ENCODE peak calls at places on chromosomes 6 and 20, in nine cellular contexts. R, O, F, I, V, J, C, Q and G are unnamed samples.
A peak's percentile ranks its signal among the peaks of the same experiment; 100 is the strongest.

GRCh38 chr20:50218987-50219435 is 28.4 kb downstream of the CEBPB start:
- DNase-seq in R (no peak), O (no peak), F (no peak), I (no peak), V (no peak), J (no peak), C (no peak), Q (no peak), G (no peak)

GRCh38 chr20:47981242-47981641 is 196.0 kb upstream of the SULF2 start:
- DNase-seq in R (no peak), O (no peak), F (no peak), I (no peak), V (no peak), J (no peak), C (no peak), Q (no peak), G (no peak)

GRCh38 chr20:58717278-58718091 is 24.9 kb downstream of the NPEPL1 start:
- DNase-seq in R (no peak), O (no peak), F (no peak), I (no peak), V (no peak), J (no peak), C (no peak), Q (no peak), G (peak; percentile 15)

GRCh38 chr6:7115452-7116223 is 7.9 kb downstream of the RREB1 start:
- DNase-seq in R (no peak), O (no peak), F (no peak), I (no peak), V (no peak), J (no peak), C (no peak), Q (no peak), G (no peak)

GRCh38 chr6:126307859-126308258 is 32.1 kb upstream of the CENPW start:
- DNase-seq in R (no peak), O (no peak), F (no peak), I (peak; percentile 46), V (peak; percentile 7), J (no peak), C (no peak), Q (peak; percentile 51), G (no peak)

GRCh38 chr6:57021086-57021720 is 25.3 kb upstream of the KIAA1586 start:
- DNase-seq in R (peak; percentile 58), O (no peak), F (no peak), I (no peak), V (peak; percentile 35), J (no peak), C (no peak), Q (peak; percentile 66), G (no peak)

GRCh38 chr20:37958856-37959255 is 55.9 kb downstream of the VSTM2L start:
- DNase-seq in R (no peak), O (no peak), F (no peak), I (no peak), V (no peak), J (no peak), C (no peak), Q (no peak), G (no peak)

GRCh38 chr6:5359413-5359812 is 98.1 kb downstream of the FARS2 start:
- DNase-seq in R (no peak), O (no peak), F (no peak), I (no peak), V (no peak), J (no peak), C (no peak), Q (no peak), G (no peak)

GRCh38 chr6:157065366-157065765 is 258.0 kb downstream of the TMEM242 start:
- DNase-seq in R (no peak), O (no peak), F (no peak), I (no peak), V (no peak), J (no peak), C (no peak), Q (no peak), G (no peak)

GRCh38 chr6:148441454-148441911 is 98.8 kb downstream of the SASH1 start:
- DNase-seq in R (no peak), O (no peak), F (no peak), I (no peak), V (peak; percentile 88), J (no peak), C (no peak), Q (peak; percentile 94), G (no peak)

GRCh38 chr6:37617073-37617472 is 80.6 kb downstream of the MDGA1 start:
- DNase-seq in R (no peak), O (no peak), F (no peak), I (no peak), V (no peak), J (no peak), C (no peak), Q (no peak), G (no peak)

GRCh38 chr6:41966961-41967311 is 25.3 kb upstream of the CCND3 start:
- DNase-seq in R (no peak), O (no peak), F (no peak), I (peak; percentile 50), V (peak; percentile 87), J (peak; percentile 31), C (no peak), Q (peak; percentile 64), G (no peak)

GRCh38 chr6:151448623-151449022 is 3.3 kb downstream of the RMND1 start:
- DNase-seq in R (no peak), O (no peak), F (no peak), I (no peak), V (no peak), J (no peak), C (no peak), Q (peak; percentile 21), G (no peak)

GRCh38 chr6:122569372-122569771 is 40.8 kb upstream of the PKIB start:
- DNase-seq in R (no peak), O (no peak), F (no peak), I (no peak), V (peak; percentile 33), J (no peak), C (no peak), Q (no peak), G (no peak)

GRCh38 chr6:15907914-15908518 is 220.9 kb upstream of the MYLIP start:
- DNase-seq in R (no peak), O (no peak), F (no peak), I (peak; percentile 72), V (no peak), J (no peak), C (no peak), Q (no peak), G (no peak)

GRCh38 chr6:128057541-128058335 is 156.9 kb upstream of the THEMIS start:
- DNase-seq in R (no peak), O (no peak), F (no peak), I (no peak), V (no peak), J (no peak), C (no peak), Q (peak; percentile 67), G (no peak)

GRCh38 chr20:41058007-41058673 is 29.5 kb downstream of the TOP1 start:
- DNase-seq in R (no peak), O (no peak), F (no peak), I (no peak), V (peak; percentile 96), J (peak; percentile 80), C (no peak), Q (peak; percentile 85), G (no peak)

GRCh38 chr6:13272131-13273046 is 55.9 kb downstream of the TBC1D7 start:
- DNase-seq in R (peak; percentile 83), O (peak; percentile 24), F (no peak), I (no peak), V (no peak), J (no peak), C (peak; percentile 30), Q (no peak), G (no peak)

GRCh38 chr6:11384531-11385309 is 152.3 kb upstream of the NEDD9 start:
- DNase-seq in R (no peak), O (no peak), F (no peak), I (no peak), V (no peak), J (no peak), C (no peak), Q (peak; percentile 53), G (no peak)

GRCh38 chr20:38926934-38927616 is 858 bp downstream of the FAM83D start:
- DNase-seq in R (no peak), O (no peak), F (no peak), I (no peak), V (no peak), J (no peak), C (no peak), Q (peak; percentile 12), G (no peak)

GRCh38 chr20:24118781-24119175 is 130.2 kb upstream of the GGTLC1 start:
- DNase-seq in R (no peak), O (no peak), F (no peak), I (no peak), V (peak; percentile 83), J (no peak), C (no peak), Q (no peak), G (no peak)

GRCh38 chr20:10338781-10339180 is 95.2 kb downstream of the MKKS start:
- DNase-seq in R (no peak), O (no peak), F (no peak), I (no peak), V (no peak), J (no peak), C (no peak), Q (no peak), G (no peak)

GRCh38 chr6:44133003-44133931 is 5.9 kb downstream of the TMEM63B start:
- DNase-seq in R (no peak), O (no peak), F (no peak), I (peak; percentile 77), V (no peak), J (peak; percentile 56), C (peak; percentile 45), Q (no peak), G (no peak)

GRCh38 chr20:52312131-52312729 is 120.7 kb upstream of the ZFP64 start:
- DNase-seq in R (peak; percentile 64), O (no peak), F (peak; percentile 42), I (peak; percentile 67), V (peak; percentile 71), J (no peak), C (peak; percentile 55), Q (peak; percentile 34), G (peak; percentile 45)

GRCh38 chr6:73323323-73323722 is 30.8 kb downstream of the DPPA5 start:
- DNase-seq in R (no peak), O (no peak), F (no peak), I (no peak), V (no peak), J (no peak), C (no peak), Q (no peak), G (no peak)

GRCh38 chr20:8375898-8376297 is 243.8 kb downstream of the PLCB1 start:
- DNase-seq in R (no peak), O (no peak), F (no peak), I (no peak), V (no peak), J (no peak), C (no peak), Q (no peak), G (no peak)

GRCh38 chr6:41426438-41426851 is 91.0 kb downstream of the NCR2 start:
- DNase-seq in R (peak; percentile 43), O (no peak), F (no peak), I (peak; percentile 61), V (no peak), J (no peak), C (no peak), Q (no peak), G (no peak)

GRCh38 chr6:14046476-14047068 is 71.0 kb upstream of the CD83 start:
- DNase-seq in R (peak; percentile 60), O (no peak), F (peak; percentile 40), I (peak; percentile 39), V (peak; percentile 59), J (peak; percentile 32), C (peak; percentile 26), Q (peak; percentile 49), G (no peak)

GRCh38 chr20:63501818-63502670 is 3.2 kb upstream of the EEF1A2 start:
- DNase-seq in R (no peak), O (no peak), F (no peak), I (peak; percentile 54), V (no peak), J (no peak), C (no peak), Q (no peak), G (no peak)

GRCh38 chr6:127518710-127519468 is at the start of gene MTCL3:
- DNase-seq in R (no peak), O (no peak), F (peak; percentile 50), I (peak; percentile 36), V (peak; percentile 19), J (no peak), C (peak; percentile 71), Q (peak; percentile 78), G (no peak)

GRCh38 chr20:57811373-57812020 is 101.7 kb upstream of the PMEPA1 start:
- DNase-seq in R (no peak), O (no peak), F (no peak), I (peak; percentile 51), V (no peak), J (no peak), C (peak; percentile 6), Q (no peak), G (peak; percentile 49)